ENCODE peak calls at places on chromosomes 11 and 22, in seven cellular contexts. F is SK-N-SH, W is HCT116, O is OCI-LY7, E is GM23248, U is Karpas-422, B is hepatocyte. G is an unnamed sample.

GRCh38 chr11:63609536-63609935 is 4.7 kb downstream of the PLAAT3 start:
- DNase-seq in F (peak; percentile 44), O (no peak), W (no peak), B (no peak), E (no peak), U (no peak), G (peak; percentile 68)

GRCh38 chr22:19559324-19559811 is 35.2 kb upstream of the CLDN5 start:
- DNase-seq in B (no peak), W (no peak), U (peak; percentile 46), F (no peak), O (no peak), E (no peak), G (no peak)

GRCh38 chr11:23490557-23491235 is 630.4 kb upstream of the CCDC179 start:
- DNase-seq in B (no peak), W (no peak), O (no peak), E (no peak), U (no peak), F (no peak), G (no peak)

GRCh38 chr11:129298990-129299389 is 76.7 kb upstream of the BARX2 start:
- DNase-seq in O (no peak), E (no peak), F (no peak), B (no peak), U (no peak), W (no peak), G (no peak)

GRCh38 chr22:17672417-17672991 is 33.9 kb downstream of the BCL2L13 start:
- DNase-seq in W (no peak), O (no peak), U (no peak), B (no peak), F (peak; percentile 30), E (no peak), G (no peak)

GRCh38 chr11:13030857-13031256 is 21.7 kb downstream of the RASSF10 start:
- DNase-seq in W (no peak), O (no peak), F (peak; percentile 20), U (no peak), B (peak; percentile 21), E (no peak), G (no peak)

GRCh38 chr11:62017878-62018642 is 50.6 kb upstream of the FTH1 start:
- DNase-seq in B (no peak), F (no peak), O (no peak), E (no peak), W (no peak), U (no peak), G (no peak)

GRCh38 chr11:111441443-111441842 is 62.4 kb upstream of the POU2AF1 start:
- DNase-seq in B (peak; percentile 54), W (no peak), F (no peak), U (no peak), E (peak; percentile 70), O (no peak), G (no peak)

GRCh38 chr11:134763030-134763388 is 351.0 kb upstream of the B3GAT1 start:
- DNase-seq in B (no peak), F (peak; percentile 36), U (no peak), W (no peak), O (no peak), E (no peak), G (no peak)

GRCh38 chr11:72141066-72141465 is 5.5 kb downstream of the FOLR3 start:
- DNase-seq in B (no peak), F (no peak), E (peak; percentile 96), W (no peak), U (no peak), O (no peak), G (no peak)

GRCh38 chr11:65851811-65852507 is 6.0 kb downstream of the CFL1 start:
- DNase-seq in U (peak; percentile 66), W (no peak), F (peak; percentile 27), E (no peak), B (no peak), O (no peak), G (no peak)
- H3K9me3 ChIP-seq in U (no peaks in the 10 kb centered on the region), W (no peaks in the 10 kb centered on the region), F (no peaks in the 10 kb centered on the region), E (no peaks in the 10 kb centered on the region), B (no peaks in the 10 kb centered on the region), O (peaks cover 7% of the 10 kb centered on the region), G (no peaks in the 10 kb centered on the region)

GRCh38 chr11:122180435-122180834 is 64.4 kb upstream of the BLID start:
- DNase-seq in O (no peak), U (no peak), B (peak; percentile 18), W (peak; percentile 92), E (peak; percentile 98), F (no peak), G (peak; percentile 89)

GRCh38 chr11:122181372-122181771 is 65.4 kb upstream of the BLID start:
- DNase-seq in W (no peak), O (no peak), E (peak; percentile 41), U (no peak), F (no peak), B (no peak), G (no peak)

GRCh38 chr11:122179966-122180365 is 64.0 kb upstream of the BLID start:
- DNase-seq in B (no peak), O (no peak), F (no peak), W (no peak), U (no peak), E (peak; percentile 56), G (no peak)

GRCh38 chr11:122183933-122184332 is 67.9 kb upstream of the BLID start:
- DNase-seq in W (no peak), F (no peak), B (no peak), U (no peak), O (no peak), E (no peak), G (no peak)

DNA sequence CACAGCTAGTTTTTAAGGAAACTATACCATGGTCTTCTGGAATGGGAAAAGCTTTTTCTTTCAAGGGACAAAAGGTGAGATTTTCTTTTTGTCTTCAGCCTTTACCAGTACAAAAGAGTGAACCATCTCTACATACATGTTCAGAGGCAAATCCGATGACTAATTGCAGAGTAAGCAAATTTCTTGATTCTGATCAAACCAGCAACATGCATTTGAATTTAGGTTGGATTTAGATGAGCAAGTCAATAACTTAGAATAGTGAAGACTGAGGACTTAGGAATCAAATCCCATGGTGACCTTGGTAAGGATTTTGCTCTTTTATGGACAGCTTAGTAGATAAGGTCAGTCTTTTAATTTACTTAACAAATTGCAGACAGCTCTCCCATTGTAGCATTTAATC is 65.9 kb upstream of the BLID start:
- DNase-seq in E (peak; percentile 49), B (no peak), W (no peak), O (no peak), U (no peak), F (no peak), G (no peak)
- H3K9me2 ChIP-seq in E (no peaks in the 10 kb centered on the region), B (no peaks in the 10 kb centered on the region), W (no peaks in the 10 kb centered on the region), O (no peaks in the 10 kb centered on the region), U (no peaks in the 10 kb centered on the region), F (no peaks in the 10 kb centered on the region), G (no peaks in the 10 kb centered on the region)

GRCh38 chr11:69299572-69299971 is 5.6 kb downstream of the MYEOV start:
- DNase-seq in E (no peak), B (no peak), F (no peak), U (peak; percentile 19), W (no peak), O (no peak), G (no peak)

GRCh38 chr11:69298778-69299461 is 5.0 kb downstream of the MYEOV start:
- DNase-seq in O (no peak), U (no peak), B (no peak), W (no peak), E (peak; percentile 38), F (no peak), G (no peak)

GRCh38 chr11:69296890-69297224 is 2.9 kb downstream of the MYEOV start:
- DNase-seq in F (no peak), U (no peak), O (no peak), W (no peak), B (no peak), E (no peak), G (no peak)

GRCh38 chr11:69297225-69297925 is 3.4 kb downstream of the MYEOV start:
- DNase-seq in B (peak; percentile 93), O (peak; percentile 85), F (peak; percentile 89), U (peak; percentile 84), W (peak; percentile 97), E (peak; percentile 98), G (peak; percentile 99)

GRCh38 chr11:69297926-69298777 is 4.2 kb downstream of the MYEOV start:
- DNase-seq in W (peak; percentile 78), E (peak; percentile 86), B (peak; percentile 77), U (peak; percentile 80), F (no peak), O (peak; percentile 57), G (peak; percentile 95)
- H3K79me2 ChIP-seq in W (peaks cover 83% of the 10 kb centered on the region), E (no peaks in the 10 kb centered on the region), B (no peaks in the 10 kb centered on the region), U (no peaks in the 10 kb centered on the region), F (peaks cover 20% of the 10 kb centered on the region), O (no peaks in the 10 kb centered on the region), G (peaks cover 87% of the 10 kb centered on the region)

DNA sequence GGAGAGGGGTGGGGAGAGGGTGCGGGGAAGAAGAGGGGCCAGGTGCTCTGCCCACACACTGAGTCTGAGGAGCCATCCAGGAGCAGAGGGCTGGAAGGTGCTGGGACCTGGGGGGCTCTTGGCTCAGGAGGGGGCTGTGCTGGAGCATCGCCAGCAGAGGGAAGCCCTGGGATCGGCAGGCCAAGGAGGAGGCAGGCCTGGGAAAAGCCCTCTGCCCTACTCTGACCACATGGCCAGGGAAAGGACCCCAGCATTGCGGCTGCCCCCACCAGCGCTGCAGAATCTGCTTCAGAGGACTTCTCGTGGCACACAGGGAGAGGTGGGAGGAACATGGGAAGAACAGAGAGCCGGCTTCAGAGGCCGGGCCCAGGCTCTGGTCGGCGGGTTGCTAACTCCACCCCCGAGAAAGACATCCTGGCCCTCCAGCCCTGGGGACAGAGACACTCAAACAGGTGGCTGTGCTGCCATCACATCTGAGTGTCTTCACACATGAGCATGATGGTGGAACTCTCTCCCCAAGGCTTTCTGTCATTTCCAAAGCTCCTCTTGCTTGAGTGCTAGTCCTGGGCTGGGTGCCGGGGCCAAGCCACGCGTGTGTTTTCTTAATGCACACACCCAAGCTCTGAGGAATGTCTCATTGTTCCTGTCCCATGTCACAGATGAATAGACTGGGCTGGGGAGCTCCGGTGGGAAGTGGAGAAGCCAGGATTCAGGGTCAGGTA is 1378.0 kb downstream of the BRD1 start:
- DNase-seq in U (no peak), E (peak; percentile 12), B (no peak), W (no peak), O (no peak), F (no peak), G (no peak)
- H3K9me3 ChIP-seq in U (peaks cover 8% of the 10 kb centered on the region), E (no peaks in the 10 kb centered on the region), B (no peaks in the 10 kb centered on the region), W (peaks cover 11% of the 10 kb centered on the region), O (no peaks in the 10 kb centered on the region), F (no peaks in the 10 kb centered on the region), G (no peaks in the 10 kb centered on the region)

GRCh38 chr11:69167130-69167915 is 11.6 kb downstream of the SMIM38 start:
- DNase-seq in B (no peak), O (no peak), E (no peak), W (no peak), F (no peak), U (no peak), G (no peak)
- H3K9me2 ChIP-seq in B (no peaks in the 10 kb centered on the region), O (no peaks in the 10 kb centered on the region), E (no peaks in the 10 kb centered on the region), W (no peaks in the 10 kb centered on the region), F (no peaks in the 10 kb centered on the region), U (no peaks in the 10 kb centered on the region), G (no peaks in the 10 kb centered on the region)

GRCh38 chr22:23181763-23182288 is 1.5 kb downstream of the BCR start:
- DNase-seq in O (no peak), W (no peak), E (no peak), B (no peak), F (no peak), U (no peak), G (no peak)
- H3K79me2 ChIP-seq in O (peaks cover 48% of the 10 kb centered on the region), W (peaks cover 56% of the 10 kb centered on the region), E (peaks cover 56% of the 10 kb centered on the region), B (peaks cover 57% of the 10 kb centered on the region), F (peaks cover 57% of the 10 kb centered on the region), U (peaks cover 53% of the 10 kb centered on the region), G (peaks cover 57% of the 10 kb centered on the region)

GRCh38 chr22:47333625-47334024 is 571.2 kb downstream of the TBC1D22A start:
- DNase-seq in E (peak; percentile 14), W (peak; percentile 56), B (no peak), O (no peak), F (no peak), U (no peak), G (peak; percentile 19)
- H3K9me3 ChIP-seq in E (no peaks in the 10 kb centered on the region), W (no peaks in the 10 kb centered on the region), B (no peaks in the 10 kb centered on the region), O (no peaks in the 10 kb centered on the region), F (no peaks in the 10 kb centered on the region), U (peaks cover 3% of the 10 kb centered on the region), G (no peaks in the 10 kb centered on the region)

G was measured in PC-9.